ENCODE peak calls at places on chromosomes 1 and 21, in five cellular contexts. X is stimulated activated CD8-positive, alpha-beta memory T cell treated with anti-CD3 and anti-CD28 coated beads, Interleukin-7, amount 100 ng/mL, for 1 hour; Z is astrocyte of the spinal cord; V is AG20443; P is cardiac muscle cell. W is an unnamed sample.

GRCh38 chr21:36976882-36977651 is 10.6 kb upstream of the HLCS start:
- DNase-seq in X (no peak), Z (peak; percentile 80), V (peak; percentile 56), P (peak; percentile 83), W (peak; percentile 65)

GRCh38 chr1:27884182-27884954 is 12.0 kb downstream of the THEMIS2 start:
- DNase-seq in X (no peak), Z (no peak), V (no peak), P (no peak), W (no peak)

GRCh38 chr1:175865041-175865766 is 121.8 kb upstream of the TNR start:
- DNase-seq in X (no peak), Z (no peak), V (no peak), P (no peak), W (peak; percentile 2)

GRCh38 chr1:12475158-12475934 is 142.7 kb downstream of the DHRS3 start:
- DNase-seq in X (no peak), Z (no peak), V (no peak), P (no peak), W (no peak)

GRCh38 chr1:34907487-34908090 is 21.9 kb downstream of the DLGAP3 start:
- DNase-seq in X (no peak), Z (no peak), V (no peak), P (no peak), W (no peak)

GRCh38 chr1:190578015-190578414 is 100.4 kb upstream of the BRINP3 start:
- DNase-seq in X (no peak), Z (peak; percentile 3), V (no peak), P (no peak), W (no peak)

GRCh38 chr1:10987840-10988417 is 24.5 kb upstream of the TARDBP start:
- DNase-seq in X (no peak), Z (no peak), V (no peak), P (no peak), W (no peak)

GRCh38 chr1:155208656-155209372 is at the start of gene MTX1:
- DNase-seq in X (peak; percentile 73), Z (peak; percentile 89), V (peak; percentile 94), P (peak; percentile 92), W (peak; percentile 92)

GRCh38 chr1:67832737-67833594 is at the start of gene GNG12:
- DNase-seq in X (no peak), Z (peak; percentile 76), V (peak; percentile 90), P (peak; percentile 85), W (peak; percentile 81)

GRCh38 chr1:119266386-119266785 is 102.2 kb upstream of the HAO2 start:
- DNase-seq in X (no peak), Z (no peak), V (no peak), P (no peak), W (no peak)

GRCh38 chr21:36388835-36389234 is 3.6 kb downstream of the CHAF1B start:
- DNase-seq in X (no peak), Z (peak; percentile 49), V (peak; percentile 51), P (peak; percentile 53), W (peak; percentile 31)

GRCh38 chr1:116122955-116123757 is 12.0 kb downstream of the MAB21L3 start:
- DNase-seq in X (no peak), Z (peak; percentile 78), V (peak; percentile 94), P (peak; percentile 81), W (peak; percentile 94)

GRCh38 chr1:218658899-218659298 is 313.8 kb downstream of the TGFB2 start:
- DNase-seq in X (no peak), Z (peak; percentile 93), V (peak; percentile 64), P (peak; percentile 48), W (peak; percentile 59)

W was measured in AG08395.